ENCODE peak calls at places on chromosomes 13 and 19, in five cellular contexts. D is endodermal cell, E is GM04503, U is hepatic stellate cell, J is GM04504. X is an unnamed sample.

GRCh38 chr19:28908941-28909340 is 304.0 kb downstream of the UQCRFS1 start:
- DNase-seq in D (no peak), E (no peak), U (no peak), J (no peak), X (no peak)

GRCh38 chr13:53605306-53605705 is 576.7 kb downstream of the OLFM4 start:
- DNase-seq in D (no peak), E (no peak), U (no peak), J (no peak), X (no peak)

GRCh38 chr13:101384929-101385328 is 31.4 kb downstream of the NALCN start:
- DNase-seq in D (no peak), E (no peak), U (no peak), J (no peak), X (no peak)

GRCh38 chr19:46218160-46218559 is 11.4 kb upstream of the IGFL1 start:
- DNase-seq in D (peak; percentile 94), E (no peak), U (no peak), J (no peak), X (no peak)

GRCh38 chr19:2532252-2533071 is 56.5 kb downstream of the GADD45B start:
- DNase-seq in D (no peak), E (peak; percentile 98), U (peak; percentile 63), J (peak; percentile 83), X (no peak)

GRCh38 chr19:3515891-3516422 is 9.8 kb downstream of the FZR1 start:
- DNase-seq in D (no peak), E (no peak), U (no peak), J (no peak), X (no peak)

GRCh38 chr13:93004919-93005318 is 221.7 kb upstream of the GPC6 start:
- DNase-seq in D (peak; percentile 59), E (no peak), U (no peak), J (no peak), X (no peak)

GRCh38 chr19:2618611-2619010 is 83.9 kb downstream of the GNG7 start:
- DNase-seq in D (no peak), E (no peak), U (no peak), J (no peak), X (no peak)

GRCh38 chr19:30686252-30686762 is 314.1 kb downstream of the ZNF536 start:
- DNase-seq in D (peak; percentile 43), E (no peak), U (no peak), J (no peak), X (no peak)

GRCh38 chr13:96817336-96817941 is 176.8 kb downstream of the OXGR1 start:
- DNase-seq in D (no peak), E (no peak), U (no peak), J (no peak), X (no peak)

GRCh38 chr13:46146898-46147297 is 35.1 kb downstream of the LCP1 start:
- DNase-seq in D (peak; percentile 76), E (no peak), U (peak; percentile 21), J (no peak), X (no peak)

GRCh38 chr13:21033866-21034601 is 27.4 kb downstream of the LATS2 start:
- DNase-seq in D (peak; percentile 41), E (peak; percentile 30), U (no peak), J (no peak), X (no peak)

GRCh38 chr13:90300015-90300414 is 1047.5 kb upstream of the MIR17HG start:
- DNase-seq in D (no peak), E (no peak), U (no peak), J (no peak), X (no peak)

GRCh38 chr13:42218576-42218975 is 53.4 kb upstream of the AKAP11 start:
- DNase-seq in D (no peak), E (no peak), U (no peak), J (no peak), X (no peak)

GRCh38 chr13:110915874-110916670 is 1.2 kb upstream of the ANKRD10 start:
- DNase-seq in D (no peak), E (peak; percentile 61), U (peak; percentile 57), J (peak; percentile 36), X (no peak)

GRCh38 chr19:18519962-18520847 is 1.7 kb downstream of the ELL start:
- DNase-seq in D (peak; percentile 88), E (peak; percentile 49), U (peak; percentile 79), J (peak; percentile 52), X (no peak)

GRCh38 chr13:50990540-50991506 is 81.2 kb downstream of the RNASEH2B start:
- DNase-seq in D (peak; percentile 77), E (peak; percentile 31), U (peak; percentile 67), J (peak; percentile 53), X (no peak)

GRCh38 chr13:28494861-28495585 is at the start of gene FLT1:
- DNase-seq in D (peak; percentile 92), E (no peak), U (peak; percentile 55), J (no peak), X (no peak)

GRCh38 chr13:69155136-69155535 is 952.5 kb upstream of the ATXN8OS start:
- DNase-seq in D (no peak), E (no peak), U (no peak), J (no peak), X (no peak)

GRCh38 chr19:31534786-31535185 is 185.6 kb upstream of the TSHZ3 start:
- DNase-seq in D (peak; percentile 5), E (no peak), U (no peak), J (no peak), X (no peak)

GRCh38 chr19:1985588-1986356 is 29.7 kb downstream of the BTBD2 start:
- DNase-seq in D (no peak), E (no peak), U (no peak), J (no peak), X (no peak)

GRCh38 chr19:14440049-14440448 is 6.9 kb downstream of the PKN1 start:
- DNase-seq in D (no peak), E (no peak), U (no peak), J (no peak), X (peak; percentile 71)

GRCh38 chr13:105971312-105971711 is 564.1 kb downstream of the EFNB2 start:
- DNase-seq in D (no peak), E (no peak), U (no peak), J (no peak), X (no peak)

GRCh38 chr19:42553292-42554045 is 25.2 kb upstream of the CEACAM1 start:
- DNase-seq in D (no peak), E (peak; percentile 67), U (peak; percentile 62), J (peak; percentile 65), X (no peak)

GRCh38 chr19:57348136-57348535 is 2.9 kb upstream of the ZNF304 start:
- DNase-seq in D (no peak), E (peak; percentile 51), U (peak; percentile 38), J (peak; percentile 27), X (no peak)

GRCh38 chr19:40241809-40242384 is 15.4 kb upstream of the CCNP start:
- DNase-seq in D (no peak), E (no peak), U (no peak), J (no peak), X (no peak)

GRCh38 chr19:54481326-54481930 is 8.3 kb upstream of the CDC42EP5 start:
- DNase-seq in D (peak; percentile 90), E (no peak), U (no peak), J (no peak), X (no peak)

GRCh38 chr13:113907637-113908617 is 44.1 kb upstream of the GAS6 start:
- DNase-seq in D (peak; percentile 52), E (peak; percentile 67), U (no peak), J (no peak), X (no peak)